ENCODE peak calls at places on chromosomes 12 and 14, in four cellular contexts. J is H1, I is K562, M is HCT116. T is an unnamed sample.

GRCh38 chr12:132278421-132279183 is 50.8 kb downstream of the GALNT9 start:
- DNase-seq in M (no peak), J (no peak), I (no peak), T (no peak)

GRCh38 chr12:90390947-90391346 is 564.0 kb downstream of the CCER1 start:
- DNase-seq in J (no peak), M (no peak), I (no peak), T (no peak)

GRCh38 chr12:23222801-23223200 is 597.8 kb downstream of the ETNK1 start:
- DNase-seq in I (no peak), J (no peak), M (no peak), T (no peak)

GRCh38 chr14:55092326-55092725 is 36.7 kb upstream of the LGALS3 start:
- DNase-seq in J (no peak), M (no peak), I (no peak), T (no peak)

GRCh38 chr14:38107216-38107631 is 100.5 kb upstream of the SSTR1 start:
- DNase-seq in J (no peak), M (no peak), I (no peak), T (no peak)

GRCh38 chr12:6039894-6040601 is 84.4 kb downstream of the VWF start:
- DNase-seq in M (peak; percentile 57), I (peak; percentile 53), J (no peak), T (peak; percentile 51)

GRCh38 chr12:95328708-95329107 is 111.1 kb downstream of the VEZT start:
- DNase-seq in I (no peak), J (no peak), M (no peak), T (no peak)

GRCh38 chr14:91371011-91371989 is 46.3 kb downstream of the CCDC88C start:
- DNase-seq in J (no peak), M (no peak), I (no peak), T (no peak)

GRCh38 chr12:53191885-53192530 is 11.3 kb upstream of the CSAD start:
- DNase-seq in J (no peak), M (no peak), I (no peak), T (no peak)

GRCh38 chr12:101819467-101819866 is 11.3 kb downstream of the GNPTAB start:
- DNase-seq in J (no peak), M (no peak), I (no peak), T (no peak)

GRCh38 chr12:131711551-131712205 is 788 bp downstream of the SFSWAP start:
- DNase-seq in J (no peak), M (no peak), I (peak; percentile 34), T (no peak)

GRCh38 chr14:42224053-42224888 is 617.6 kb downstream of the LRFN5 start:
- DNase-seq in M (peak; percentile 37), I (peak; percentile 9), J (peak; percentile 17), T (peak; percentile 60)

GRCh38 chr12:85448548-85449139 is 168.6 kb downstream of the ALX1 start:
- DNase-seq in I (no peak), M (no peak), J (no peak), T (no peak)

DNA sequence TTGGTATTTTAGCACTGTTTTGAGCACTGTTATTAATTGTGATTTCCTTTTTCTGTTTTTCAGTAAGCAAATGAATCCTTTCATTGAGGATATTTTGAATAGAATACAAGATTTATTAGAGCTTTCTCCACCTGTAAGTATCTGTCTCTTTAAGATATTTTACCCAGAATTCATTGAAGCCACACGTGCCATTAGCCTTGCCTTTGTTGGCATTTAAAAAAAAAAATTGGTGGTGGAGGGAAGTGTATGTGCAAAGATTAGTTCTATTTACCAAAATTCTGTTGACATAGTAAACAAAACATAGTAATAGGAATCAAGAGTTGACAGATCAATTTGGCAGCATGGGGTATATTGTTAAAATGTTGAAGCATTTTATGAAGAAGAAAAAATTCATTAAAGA is 23.8 kb downstream of the XPOT start:
- DNase-seq in I (no peak), J (no peak), M (no peak), T (no peak)
- TF ChIP-seq FOSL1 in I (no peak), J (no peak), M (no peak), T (no peak)

GRCh38 chr12:67748761-67749075 is 100.2 kb downstream of the DYRK2 start:
- DNase-seq in I (no peak), M (peak; percentile 4), J (no peak), T (no peak)

GRCh38 chr12:67751376-67751928 is 102.9 kb downstream of the DYRK2 start:
- DNase-seq in I (no peak), J (no peak), M (no peak), T (no peak)

GRCh38 chr12:67750528-67751183 is 102.1 kb downstream of the DYRK2 start:
- DNase-seq in I (no peak), J (no peak), M (no peak), T (no peak)

GRCh38 chr12:67754933-67755697 is 106.6 kb downstream of the DYRK2 start:
- DNase-seq in I (no peak), M (no peak), J (no peak), T (no peak)

GRCh38 chr12:67752226-67752732 is 103.7 kb downstream of the DYRK2 start:
- DNase-seq in M (no peak), I (no peak), J (no peak), T (no peak)
- TF ChIP-seq FOSL1 in M (no peak), I (no peak), J (no peak), T (no peak)

GRCh38 chr12:111775205-111776193 is 8.8 kb downstream of the ALDH2 start:
- DNase-seq in I (peak; percentile 67), J (no peak), M (no peak), T (peak; percentile 80)
- TF ChIP-seq FOSL1 in I (no peak), J (no peak), M (no peak), T (no peak)

DNA sequence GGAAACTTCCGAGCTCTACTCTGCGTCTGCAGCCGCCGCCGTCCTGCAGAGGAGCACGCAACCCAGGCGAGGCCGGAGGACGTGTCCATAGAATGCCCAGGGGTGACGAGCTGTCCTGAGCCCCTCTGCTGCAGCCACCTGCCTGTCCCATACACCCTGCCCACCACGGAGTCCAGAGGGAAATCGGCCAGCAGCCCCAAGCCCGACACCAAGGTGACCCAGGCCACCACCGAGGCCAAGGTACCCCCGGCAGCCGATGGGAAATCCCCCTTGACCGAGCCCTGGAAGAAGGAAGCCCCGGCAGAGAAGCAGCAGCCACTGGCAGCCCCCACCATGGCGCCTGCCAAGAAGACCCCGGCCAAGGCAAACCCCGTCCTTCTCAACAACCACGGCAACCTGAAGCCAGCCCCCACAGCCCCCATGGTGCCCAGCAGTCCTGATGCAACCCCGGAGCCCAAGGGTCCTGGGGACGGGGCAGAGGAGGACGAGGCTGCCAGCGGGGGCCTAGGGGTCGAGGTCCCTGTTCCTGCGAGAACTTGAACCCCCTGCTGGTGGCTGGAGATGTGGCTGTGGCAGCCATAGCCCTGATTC is 128.7 kb upstream of the C14orf180 start:
- DNase-seq in M (no peak), J (no peak), I (no peak), T (no peak)
- TF ChIP-seq FOSL1 in M (no peak), J (no peak), I (no peak), T (no peak)

GRCh38 chr14:92556863-92557543 is 43.4 kb downstream of the RIN3 start:
- DNase-seq in J (no peak), M (no peak), I (no peak), T (peak; percentile 90)
- TF ChIP-seq FOSL1 in J (no peak), M (no peak), I (no peak), T (no peak)

GRCh38 chr14:62031504-62031903 is 269.3 kb downstream of the SNAPC1 start:
- DNase-seq in I (no peak), M (no peak), J (no peak), T (no peak)
- TF ChIP-seq FOSL1 in I (no peak), M (no peak), J (no peak), T (no peak)

DNA sequence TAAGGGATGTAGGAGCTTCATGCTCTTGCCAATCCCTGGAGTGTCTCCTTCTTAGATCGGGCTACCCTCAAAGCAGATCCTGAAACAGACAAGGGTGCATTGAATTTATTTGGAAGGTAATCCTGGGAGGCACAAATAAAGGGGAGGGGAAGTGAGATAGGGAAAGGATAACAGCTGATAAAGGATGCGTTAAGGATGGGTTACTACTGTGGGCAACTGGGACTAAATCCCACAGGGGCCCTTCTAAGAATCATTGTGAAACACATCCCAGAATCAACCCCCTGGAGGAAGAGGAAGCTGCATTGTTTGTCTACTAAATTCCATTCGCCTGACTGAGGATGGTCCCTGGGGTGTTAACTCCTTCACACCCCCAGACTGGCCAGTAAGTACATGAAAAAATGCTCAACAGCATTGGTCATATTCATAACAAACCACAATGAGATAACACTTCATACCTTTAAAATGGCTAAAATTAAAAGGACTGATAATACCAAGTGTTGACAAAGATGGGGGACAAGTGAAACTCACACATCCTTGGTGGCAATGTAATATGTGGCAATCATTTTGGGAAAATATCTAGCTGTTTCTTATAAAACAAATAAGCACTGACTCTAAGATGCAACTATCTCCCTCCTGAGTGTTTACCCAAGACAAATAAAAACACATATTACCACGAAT is 37.0 kb upstream of the CMKLR1 start:
- DNase-seq in I (no peak), M (no peak), J (no peak), T (no peak)
- TF ChIP-seq FOSL1 in I (no peak), M (no peak), J (no peak), T (no peak)

DNA sequence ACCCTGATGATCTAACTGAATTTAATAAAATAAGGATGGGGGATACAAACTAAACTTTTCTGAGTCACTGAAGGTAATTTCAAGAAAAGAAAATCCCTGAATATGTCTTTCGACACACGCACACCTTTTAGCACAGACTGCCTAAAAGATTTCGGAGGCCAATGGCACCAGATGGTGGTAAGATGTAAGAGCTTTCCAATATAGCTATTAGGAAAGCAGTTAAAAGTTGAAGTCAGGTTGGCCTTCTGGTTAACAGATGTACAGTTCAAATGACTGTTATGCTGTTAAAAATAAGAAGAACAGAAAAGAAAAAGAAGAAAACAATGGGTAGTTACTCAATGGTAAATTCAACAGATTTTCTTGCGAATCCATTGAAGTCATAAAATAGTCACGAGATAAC is 80.7 kb upstream of the KRR1 start:
- DNase-seq in M (no peak), I (no peak), J (no peak), T (no peak)
- TF ChIP-seq FOSL1 in M (no peak), I (no peak), J (no peak), T (no peak)

T was measured in HepG2.